ENCODE peak calls at places on chromosomes 6 and 20, in eight cellular contexts. One of them, this sample, is unnamed.
A peak's percentile ranks its signal among the peaks of the same experiment; 100 is the strongest.

GRCh38 chr20:58690851-58691250 is 1.7 kb upstream of the NPEPL1 start:
- DNase-seq in HepG2: no peak
- DNase-seq in GM12878: no peak
- DNase-seq in epithelial cell of esophagus: no peak
- DNase-seq in ovary: peak; percentile 34
- DNase-seq in lower lobe of right lung: no peak
- DNase-seq in brain microvascular endothelial cell: peak; percentile 19
- DNase-seq in OCI-LY7: no peak
- DNase-seq in this sample: no peak

GRCh38 chr6:141326426-141326825 is 806.3 kb upstream of the GJE1 start:
- DNase-seq in HepG2: peak; percentile 62
- DNase-seq in GM12878: no peak
- DNase-seq in epithelial cell of esophagus: peak; percentile 99
- DNase-seq in ovary: peak; percentile 6
- DNase-seq in lower lobe of right lung: no peak
- DNase-seq in brain microvascular endothelial cell: peak; percentile 100
- DNase-seq in OCI-LY7: no peak
- DNase-seq in this sample: peak; percentile 93

GRCh38 chr6:30820196-30820595 is 64.1 kb upstream of the DDR1 start:
- DNase-seq in HepG2: peak; percentile 65
- DNase-seq in GM12878: no peak
- DNase-seq in epithelial cell of esophagus: peak; percentile 94
- DNase-seq in ovary: no peak
- DNase-seq in lower lobe of right lung: no peak
- DNase-seq in brain microvascular endothelial cell: peak; percentile 53
- DNase-seq in OCI-LY7: no peak
- DNase-seq in this sample: no peak

GRCh38 chr6:169724554-169725269 is 412 bp upstream of the PHF10 start:
- DNase-seq in HepG2: peak; percentile 61
- DNase-seq in GM12878: no peak
- DNase-seq in epithelial cell of esophagus: no peak
- DNase-seq in ovary: peak; percentile 83
- DNase-seq in lower lobe of right lung: peak; percentile 62
- DNase-seq in brain microvascular endothelial cell: no peak
- DNase-seq in OCI-LY7: peak; percentile 84
- DNase-seq in this sample: no peak

GRCh38 chr6:166406197-166406596 is 23.5 kb upstream of the MPC1 start:
- DNase-seq in HepG2: no peak
- DNase-seq in GM12878: no peak
- DNase-seq in epithelial cell of esophagus: no peak
- DNase-seq in ovary: no peak
- DNase-seq in lower lobe of right lung: no peak
- DNase-seq in brain microvascular endothelial cell: no peak
- DNase-seq in OCI-LY7: no peak
- DNase-seq in this sample: no peak

GRCh38 chr20:1154734-1155133 is 30.0 kb downstream of the TMEM74B start:
- DNase-seq in HepG2: no peak
- DNase-seq in GM12878: no peak
- DNase-seq in epithelial cell of esophagus: no peak
- DNase-seq in ovary: no peak
- DNase-seq in lower lobe of right lung: no peak
- DNase-seq in brain microvascular endothelial cell: no peak
- DNase-seq in OCI-LY7: no peak
- DNase-seq in this sample: no peak

GRCh38 chr20:1357921-1358671 is 29.2 kb upstream of the SDCBP2 start:
- DNase-seq in HepG2: no peak
- DNase-seq in GM12878: no peak
- DNase-seq in epithelial cell of esophagus: no peak
- DNase-seq in ovary: no peak
- DNase-seq in lower lobe of right lung: no peak
- DNase-seq in brain microvascular endothelial cell: peak; percentile 78
- DNase-seq in OCI-LY7: no peak
- DNase-seq in this sample: peak; percentile 47

GRCh38 chr6:42402184-42402583 is 49.5 kb downstream of the TRERF1 start:
- DNase-seq in HepG2: no peak
- DNase-seq in GM12878: peak; percentile 74
- DNase-seq in epithelial cell of esophagus: peak; percentile 75
- DNase-seq in ovary: no peak
- DNase-seq in lower lobe of right lung: no peak
- DNase-seq in brain microvascular endothelial cell: no peak
- DNase-seq in OCI-LY7: no peak
- DNase-seq in this sample: no peak

GRCh38 chr20:18632196-18632789 is 44.4 kb downstream of the DTD1 start:
- DNase-seq in HepG2: peak; percentile 72
- DNase-seq in GM12878: no peak
- DNase-seq in epithelial cell of esophagus: peak; percentile 62
- DNase-seq in ovary: peak; percentile 76
- DNase-seq in lower lobe of right lung: peak; percentile 73
- DNase-seq in brain microvascular endothelial cell: peak; percentile 60
- DNase-seq in OCI-LY7: peak; percentile 71
- DNase-seq in this sample: peak; percentile 24

GRCh38 chr6:154520280-154520679 is 9.8 kb upstream of the CNKSR3 start:
- DNase-seq in HepG2: no peak
- DNase-seq in GM12878: no peak
- DNase-seq in epithelial cell of esophagus: no peak
- DNase-seq in ovary: no peak
- DNase-seq in lower lobe of right lung: no peak
- DNase-seq in brain microvascular endothelial cell: no peak
- DNase-seq in OCI-LY7: no peak
- DNase-seq in this sample: no peak
- TF ChIP-seq CTCF in HepG2: no peak
- TF ChIP-seq CTCF in GM12878: no peak
- TF ChIP-seq CTCF in epithelial cell of esophagus: no peak
- TF ChIP-seq CTCF in ovary: no peak
- TF ChIP-seq CTCF in lower lobe of right lung: no peak
- TF ChIP-seq CTCF in brain microvascular endothelial cell: no peak
- TF ChIP-seq CTCF in OCI-LY7: no peak
- TF ChIP-seq CTCF in this sample: no peak

GRCh38 chr6:43774776-43775583 is 5.0 kb downstream of the VEGFA start:
- DNase-seq in HepG2: peak; percentile 62
- DNase-seq in GM12878: no peak
- DNase-seq in epithelial cell of esophagus: peak; percentile 76
- DNase-seq in ovary: peak; percentile 72
- DNase-seq in lower lobe of right lung: peak; percentile 87
- DNase-seq in brain microvascular endothelial cell: peak; percentile 52
- DNase-seq in OCI-LY7: peak; percentile 57
- DNase-seq in this sample: no peak

GRCh38 chr6:43776115-43776798 is 6.2 kb downstream of the VEGFA start:
- DNase-seq in HepG2: no peak
- DNase-seq in GM12878: peak; percentile 44
- DNase-seq in epithelial cell of esophagus: no peak
- DNase-seq in ovary: no peak
- DNase-seq in lower lobe of right lung: peak; percentile 32
- DNase-seq in brain microvascular endothelial cell: no peak
- DNase-seq in OCI-LY7: no peak
- DNase-seq in this sample: no peak

GRCh38 chr6:43772571-43773049 is 2.6 kb downstream of the VEGFA start:
- DNase-seq in HepG2: peak; percentile 49
- DNase-seq in GM12878: no peak
- DNase-seq in epithelial cell of esophagus: no peak
- DNase-seq in ovary: peak; percentile 46
- DNase-seq in lower lobe of right lung: no peak
- DNase-seq in brain microvascular endothelial cell: no peak
- DNase-seq in OCI-LY7: peak; percentile 31
- DNase-seq in this sample: no peak

GRCh38 chr6:43773050-43773956 is 3.3 kb downstream of the VEGFA start:
- DNase-seq in HepG2: peak; percentile 64
- DNase-seq in GM12878: no peak
- DNase-seq in epithelial cell of esophagus: peak; percentile 76
- DNase-seq in ovary: peak; percentile 15
- DNase-seq in lower lobe of right lung: peak; percentile 76
- DNase-seq in brain microvascular endothelial cell: no peak
- DNase-seq in OCI-LY7: peak; percentile 86
- DNase-seq in this sample: no peak

GRCh38 chr6:43773981-43774775 is 4.2 kb downstream of the VEGFA start:
- DNase-seq in HepG2: no peak
- DNase-seq in GM12878: no peak
- DNase-seq in epithelial cell of esophagus: no peak
- DNase-seq in ovary: peak; percentile 25
- DNase-seq in lower lobe of right lung: no peak
- DNase-seq in brain microvascular endothelial cell: no peak
- DNase-seq in OCI-LY7: no peak
- DNase-seq in this sample: no peak
- H3K4me3 ChIP-seq in HepG2: peak overlapping the region; percentile 98
- H3K4me3 ChIP-seq in GM12878: peak overlapping the region; percentile 98
- H3K4me3 ChIP-seq in epithelial cell of esophagus: peak overlapping the region; percentile 96
- H3K4me3 ChIP-seq in ovary: peak overlapping the region; percentile 78
- H3K4me3 ChIP-seq in lower lobe of right lung: peak overlapping the region; percentile 91
- H3K4me3 ChIP-seq in brain microvascular endothelial cell: peak overlapping the region; percentile 97
- H3K4me3 ChIP-seq in OCI-LY7: peak overlapping the region; percentile 80
- H3K4me3 ChIP-seq in this sample: peak overlapping the region; percentile 87

GRCh38 chr6:34062815-34063214 is 83.1 kb downstream of the GRM4 start:
- DNase-seq in HepG2: no peak
- DNase-seq in GM12878: no peak
- DNase-seq in epithelial cell of esophagus: no peak
- DNase-seq in ovary: no peak
- DNase-seq in lower lobe of right lung: no peak
- DNase-seq in brain microvascular endothelial cell: no peak
- DNase-seq in OCI-LY7: peak; percentile 23
- DNase-seq in this sample: no peak
- TF ChIP-seq CTCF in HepG2: no peak
- TF ChIP-seq CTCF in GM12878: no peak
- TF ChIP-seq CTCF in epithelial cell of esophagus: no peak
- TF ChIP-seq CTCF in ovary: no peak
- TF ChIP-seq CTCF in lower lobe of right lung: no peak
- TF ChIP-seq CTCF in brain microvascular endothelial cell: peak; percentile 54
- TF ChIP-seq CTCF in OCI-LY7: peak; percentile 68
- TF ChIP-seq CTCF in this sample: peak; percentile 29

GRCh38 chr6:21601341-21601740 is 7.8 kb downstream of the SOX4 start:
- DNase-seq in HepG2: no peak
- DNase-seq in GM12878: no peak
- DNase-seq in epithelial cell of esophagus: peak; percentile 45
- DNase-seq in ovary: no peak
- DNase-seq in lower lobe of right lung: no peak
- DNase-seq in brain microvascular endothelial cell: no peak
- DNase-seq in OCI-LY7: no peak
- DNase-seq in this sample: no peak

GRCh38 chr6:21597706-21598273 is 4.2 kb downstream of the SOX4 start:
- DNase-seq in HepG2: no peak
- DNase-seq in GM12878: no peak
- DNase-seq in epithelial cell of esophagus: peak; percentile 18
- DNase-seq in ovary: no peak
- DNase-seq in lower lobe of right lung: no peak
- DNase-seq in brain microvascular endothelial cell: no peak
- DNase-seq in OCI-LY7: no peak
- DNase-seq in this sample: no peak

GRCh38 chr6:21598662-21599061 is 5.1 kb downstream of the SOX4 start:
- DNase-seq in HepG2: no peak
- DNase-seq in GM12878: no peak
- DNase-seq in epithelial cell of esophagus: peak; percentile 29
- DNase-seq in ovary: no peak
- DNase-seq in lower lobe of right lung: no peak
- DNase-seq in brain microvascular endothelial cell: no peak
- DNase-seq in OCI-LY7: peak; percentile 28
- DNase-seq in this sample: no peak

GRCh38 chr6:21597243-21597682 is 3.7 kb downstream of the SOX4 start:
- DNase-seq in HepG2: no peak
- DNase-seq in GM12878: no peak
- DNase-seq in epithelial cell of esophagus: no peak
- DNase-seq in ovary: no peak
- DNase-seq in lower lobe of right lung: no peak
- DNase-seq in brain microvascular endothelial cell: no peak
- DNase-seq in OCI-LY7: no peak
- DNase-seq in this sample: no peak

DNA sequence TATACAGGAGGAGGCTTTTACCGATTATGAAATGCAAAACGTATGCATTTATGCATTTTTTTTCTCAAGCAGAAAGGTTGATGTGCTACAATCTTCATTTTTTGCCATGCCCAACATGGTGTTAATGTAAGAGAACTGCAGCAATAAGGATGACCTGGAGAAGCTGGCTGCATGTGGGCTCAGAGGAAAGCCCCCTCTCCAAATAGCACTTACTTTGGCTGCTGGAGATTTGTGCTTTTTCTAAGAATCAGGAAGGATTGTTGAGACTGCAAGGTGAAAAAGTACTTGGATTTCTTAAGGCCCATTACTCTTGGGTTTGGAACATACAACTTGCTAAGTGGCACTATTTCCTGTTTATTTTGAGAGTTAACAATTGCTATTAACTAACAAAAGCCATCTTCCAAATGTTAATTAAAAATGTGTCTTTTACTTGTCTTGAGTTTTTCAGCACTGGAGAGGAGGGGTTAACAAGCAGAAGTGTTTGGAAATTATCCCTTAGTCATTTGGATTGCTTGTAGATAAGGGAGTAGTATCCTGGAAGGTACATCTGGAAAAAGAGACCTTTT is 5.6 kb downstream of the SOX4 start:
- DNase-seq in HepG2: no peak
- DNase-seq in GM12878: no peak
- DNase-seq in epithelial cell of esophagus: peak; percentile 14
- DNase-seq in ovary: no peak
- DNase-seq in lower lobe of right lung: no peak
- DNase-seq in brain microvascular endothelial cell: no peak
- DNase-seq in OCI-LY7: no peak
- DNase-seq in this sample: no peak
- H3K4me3 ChIP-seq in HepG2: no peak overlapping the region
- H3K4me3 ChIP-seq in GM12878: peak overlapping the region; percentile 82
- H3K4me3 ChIP-seq in epithelial cell of esophagus: no peak overlapping the region
- H3K4me3 ChIP-seq in ovary: no peak overlapping the region
- H3K4me3 ChIP-seq in lower lobe of right lung: peak overlapping the region; percentile 79
- H3K4me3 ChIP-seq in brain microvascular endothelial cell: no peak overlapping the region
- H3K4me3 ChIP-seq in OCI-LY7: peak overlapping the region; percentile 94
- H3K4me3 ChIP-seq in this sample: no peak overlapping the region

GRCh38 chr6:73285674-73286283 is 22.8 kb upstream of the KHDC1 start:
- DNase-seq in HepG2: peak; percentile 25
- DNase-seq in GM12878: no peak
- DNase-seq in epithelial cell of esophagus: peak; percentile 47
- DNase-seq in ovary: no peak
- DNase-seq in lower lobe of right lung: no peak
- DNase-seq in brain microvascular endothelial cell: peak; percentile 53
- DNase-seq in OCI-LY7: peak; percentile 37
- DNase-seq in this sample: peak; percentile 48
- TF ChIP-seq CTCF in HepG2: peak; percentile 49
- TF ChIP-seq CTCF in GM12878: peak; percentile 38
- TF ChIP-seq CTCF in epithelial cell of esophagus: peak; percentile 47
- TF ChIP-seq CTCF in ovary: peak; percentile 5
- TF ChIP-seq CTCF in lower lobe of right lung: peak; percentile 19
- TF ChIP-seq CTCF in brain microvascular endothelial cell: peak; percentile 50
- TF ChIP-seq CTCF in OCI-LY7: peak; percentile 64
- TF ChIP-seq CTCF in this sample: peak; percentile 52